ENCODE peak calls at places on chromosomes 5 and 9, in seven cellular contexts. F is RPMI7951; K is SK-MEL-5; L is central memory CD8-positive, alpha-beta T cell; U is NCI-H2171; X is foreskin fibroblast; H is stimulated activated CD4-positive, alpha-beta T cell treated with anti-CD3 and anti-CD28 coated beads, Interleukin-12 subunit alpha, Interleukin-12 subunit beta, amount 100 ng/mL, for 48 hours. P is an unnamed sample.

GRCh38 chr5:97750576-97750975 is 567.5 kb upstream of the RIOK2 start:
- DNase-seq in F (no peak), K (no peak), L (no peak), U (no peak), X (no peak), H (no peak), P (no peak)

GRCh38 chr9:98967680-98968079 is 24.0 kb downstream of the COL15A1 start:
- DNase-seq in F (no peak), K (no peak), L (no peak), U (no peak), X (no peak), H (no peak), P (no peak)

GRCh38 chr9:134568116-134568515 is 73.5 kb upstream of the COL5A1 start:
- DNase-seq in F (no peak), K (no peak), L (no peak), U (no peak), X (no peak), H (no peak), P (no peak)

GRCh38 chr5:150487199-150488061 is 20.5 kb upstream of the NDST1 start:
- DNase-seq in F (peak; percentile 54), K (peak; percentile 29), L (no peak), U (no peak), X (peak; percentile 44), H (no peak), P (no peak)

GRCh38 chr9:95494022-95494415 is 22.8 kb downstream of the PTCH1 start:
- DNase-seq in F (no peak), K (no peak), L (no peak), U (peak; percentile 84), X (no peak), H (no peak), P (peak; percentile 56)

GRCh38 chr9:97954550-97954989 is 16.6 kb upstream of the HEMGN start:
- DNase-seq in F (peak; percentile 31), K (peak; percentile 72), L (peak; percentile 25), U (peak; percentile 46), X (no peak), H (peak; percentile 25), P (no peak)

GRCh38 chr5:134541736-134542376 is 16.4 kb downstream of the JADE2 start:
- DNase-seq in F (peak; percentile 24), K (no peak), L (no peak), U (no peak), X (no peak), H (no peak), P (no peak)

GRCh38 chr5:146107901-146108300 is 2.5 kb upstream of the PLAC8L1 start:
- DNase-seq in F (no peak), K (no peak), L (no peak), U (no peak), X (no peak), H (no peak), P (no peak)

GRCh38 chr9:5569357-5569756 is 59.0 kb downstream of the PDCD1LG2 start:
- DNase-seq in F (no peak), K (no peak), L (no peak), U (no peak), X (no peak), H (no peak), P (no peak)

GRCh38 chr9:113929634-113930092 is 53.6 kb downstream of the ZNF618 start:
- DNase-seq in F (peak; percentile 65), K (peak; percentile 2), L (no peak), U (no peak), X (peak; percentile 68), H (no peak), P (no peak)

GRCh38 chr5:115629903-115630302 is 4.1 kb upstream of the TMED7 start:
- DNase-seq in F (no peak), K (no peak), L (no peak), U (no peak), X (no peak), H (no peak), P (no peak)

GRCh38 chr9:98249774-98250173 is 5.7 kb downstream of the TBC1D2 start:
- DNase-seq in F (no peak), K (no peak), L (no peak), U (no peak), X (no peak), H (no peak), P (no peak)

GRCh38 chr9:134575103-134575816 is 66.3 kb upstream of the COL5A1 start:
- DNase-seq in F (no peak), K (no peak), L (no peak), U (no peak), X (no peak), H (no peak), P (no peak)

GRCh38 chr9:86176468-86176867 is 77.1 kb upstream of the GOLM1 start:
- DNase-seq in F (peak; percentile 90), K (no peak), L (no peak), U (no peak), X (no peak), H (no peak), P (no peak)

GRCh38 chr5:120368923-120369715 is 95.0 kb upstream of the PRR16 start:
- DNase-seq in F (no peak), K (no peak), L (no peak), U (no peak), X (no peak), H (no peak), P (no peak)

GRCh38 chr9:120925535-120926396 is 830 bp downstream of the TRAF1 start:
- DNase-seq in F (peak; percentile 96), K (no peak), L (no peak), U (no peak), X (peak; percentile 85), H (peak; percentile 81), P (no peak)

GRCh38 chr9:86093788-86094555 is 5.4 kb downstream of the GOLM1 start:
- DNase-seq in F (peak; percentile 66), K (no peak), L (no peak), U (no peak), X (no peak), H (no peak), P (no peak)

GRCh38 chr9:136857606-136858412 is 5.7 kb downstream of the MAMDC4 start:
- DNase-seq in F (no peak), K (no peak), L (no peak), U (no peak), X (no peak), H (no peak), P (no peak)

GRCh38 chr9:93111001-93111370 is 15.0 kb downstream of the CARD19 start:
- DNase-seq in F (no peak), K (no peak), L (no peak), U (no peak), X (no peak), H (no peak), P (no peak)

GRCh38 chr5:33994845-33995244 is 10.4 kb upstream of the SLC45A2 start:
- DNase-seq in F (no peak), K (no peak), L (no peak), U (no peak), X (peak; percentile 47), H (no peak), P (no peak)

GRCh38 chr5:39158127-39158593 is 61.2 kb downstream of the FYB1 start:
- DNase-seq in F (peak; percentile 15), K (no peak), L (no peak), U (no peak), X (peak; percentile 33), H (no peak), P (no peak)